ENCODE peak calls at places on chromosome 21, in eight cellular contexts. A is activated T-helper 1 cell treated with anti-CD3 and anti-CD28 coated beads, Interleukin-2, amount 50 U/mL, for 16 hours; O is hypothalamus; G is SK-N-SH; D is activated CD8-positive, alpha-beta memory T cell treated with anti-CD3 and anti-CD28 coated beads, Interleukin-2, amount 10 ng/mL, durations not matched to agents 7 days and 5 days; M is EL; Y is pancreas; J is naive thymus-derived CD8-positive, alpha-beta T cell. Q is an unnamed sample.

GRCh38 chr21:45377325-45377709 is 27.6 kb upstream of the COL18A1 start:
- DNase-seq in A (no peak), O (no peak), G (no peak), D (no peak), M (no peak), Y (no peak), J (no peak), Q (no peak)

GRCh38 chr21:38937286-38937790 is 131.6 kb downstream of the ETS2 start:
- DNase-seq in A (no peak), O (no peak), G (no peak), D (no peak), M (no peak), Y (no peak), J (no peak), Q (no peak)

GRCh38 chr21:42312626-42313104 is 2.5 kb downstream of the TFF3 start:
- DNase-seq in A (no peak), O (no peak), G (no peak), D (peak; percentile 29), M (no peak), Y (peak; percentile 74), J (no peak), Q (no peak)

GRCh38 chr21:32562426-32562825 is 22.9 kb downstream of the TCP10L start:
- DNase-seq in A (no peak), O (no peak), G (no peak), D (no peak), M (peak; percentile 77), Y (no peak), J (peak; percentile 28), Q (peak; percentile 39)

GRCh38 chr21:35428489-35428888 is 379.4 kb upstream of the RUNX1 start:
- DNase-seq in A (no peak), O (peak; percentile 4), G (no peak), D (no peak), M (peak; percentile 4), Y (no peak), J (peak; percentile 37), Q (peak; percentile 14)

GRCh38 chr21:34072145-34073031 is 990 bp upstream of the MRPS6 start:
- DNase-seq in A (no peak), O (peak; percentile 54), G (no peak), D (peak; percentile 46), M (peak; percentile 54), Y (peak; percentile 90), J (no peak), Q (no peak)

GRCh38 chr21:33959680-33960079 is 44.1 kb upstream of the ATP5PO start:
- DNase-seq in A (no peak), O (no peak), G (no peak), D (no peak), M (no peak), Y (no peak), J (no peak), Q (no peak)

GRCh38 chr21:35840197-35840799 is 220.0 kb downstream of the SETD4 start:
- DNase-seq in A (no peak), O (peak; percentile 30), G (peak; percentile 38), D (peak; percentile 56), M (peak; percentile 76), Y (no peak), J (peak; percentile 48), Q (peak; percentile 45)

GRCh38 chr21:16908087-16908486 is 604.8 kb upstream of the CXADR start:
- DNase-seq in A (no peak), O (no peak), G (no peak), D (no peak), M (no peak), Y (no peak), J (no peak), Q (no peak)

GRCh38 chr21:38679531-38679930 is 126.2 kb upstream of the ETS2 start:
- DNase-seq in A (no peak), O (no peak), G (no peak), D (no peak), M (peak; percentile 73), Y (no peak), J (no peak), Q (no peak)

GRCh38 chr21:45313015-45313414 is 25.3 kb upstream of the POFUT2 start:
- DNase-seq in A (no peak), O (no peak), G (no peak), D (no peak), M (no peak), Y (peak; percentile 11), J (no peak), Q (peak; percentile 3)

GRCh38 chr21:44820851-44821250 is 3.0 kb upstream of the SUMO3 start:
- DNase-seq in A (no peak), O (no peak), G (no peak), D (no peak), M (peak; percentile 74), Y (no peak), J (no peak), Q (no peak)

GRCh38 chr21:25501996-25502665 is 105.2 kb downstream of the MRPL39 start:
- DNase-seq in A (no peak), O (no peak), G (no peak), D (peak; percentile 55), M (no peak), Y (no peak), J (no peak), Q (no peak)

GRCh38 chr21:31897311-31897710 is 24.5 kb downstream of the HUNK start:
- DNase-seq in A (no peak), O (no peak), G (no peak), D (no peak), M (no peak), Y (no peak), J (no peak), Q (no peak)

GRCh38 chr21:45972716-45973474 is 8.7 kb upstream of the COL6A1 start:
- DNase-seq in A (no peak), O (no peak), G (peak; percentile 80), D (no peak), M (peak; percentile 78), Y (peak; percentile 84), J (no peak), Q (no peak)

GRCh38 chr21:28793043-28793442 is 199.6 kb downstream of the LTN1 start:
- DNase-seq in A (no peak), O (no peak), G (peak; percentile 11), D (no peak), M (peak; percentile 45), Y (no peak), J (no peak), Q (no peak)

GRCh38 chr21:32333953-32334673 is 35.5 kb downstream of the MRAP start:
- DNase-seq in A (no peak), O (peak; percentile 42), G (no peak), D (no peak), M (no peak), Y (peak; percentile 52), J (no peak), Q (no peak)

GRCh38 chr21:26448751-26449150 is 124.3 kb downstream of the CYYR1 start:
- DNase-seq in A (no peak), O (no peak), G (no peak), D (no peak), M (peak; percentile 31), Y (no peak), J (no peak), Q (no peak)

GRCh38 chr21:33025471-33026298 is at the start of gene OLIG2:
- DNase-seq in A (no peak), O (peak; percentile 93), G (peak; percentile 49), D (no peak), M (peak; percentile 36), Y (no peak), J (no peak), Q (peak; percentile 95)

GRCh38 chr21:45383615-45384201 is 21.3 kb upstream of the COL18A1 start:
- DNase-seq in A (no peak), O (no peak), G (no peak), D (no peak), M (no peak), Y (peak; percentile 46), J (no peak), Q (peak; percentile 62)